ENCODE peak calls at places on chromosomes 1 and 21, in seven cellular contexts. One of them, this sample, is unnamed.

GRCh38 chr1:163083690-163084089 is 14.5 kb downstream of the RGS4 start:
- DNase-seq in breast epithelium: no peak
- DNase-seq in heart left ventricle: no peak
- DNase-seq in lower leg skin: no peak
- DNase-seq in AG10803: peak
- DNase-seq in GM06990: no peak
- DNase-seq in brain microvascular endothelial cell: no peak
- DNase-seq in this sample: peak

GRCh38 chr1:182279724-182280506 is 111.7 kb downstream of the GLUL start:
- DNase-seq in breast epithelium: peak
- DNase-seq in heart left ventricle: no peak
- DNase-seq in lower leg skin: peak
- DNase-seq in AG10803: peak
- DNase-seq in GM06990: no peak
- DNase-seq in brain microvascular endothelial cell: no peak
- DNase-seq in this sample: peak

GRCh38 chr21:39386194-39386593 is 37.3 kb upstream of the HMGN1 start:
- DNase-seq in breast epithelium: no peak
- DNase-seq in heart left ventricle: peak
- DNase-seq in lower leg skin: no peak
- DNase-seq in AG10803: no peak
- DNase-seq in GM06990: no peak
- DNase-seq in brain microvascular endothelial cell: no peak
- DNase-seq in this sample: peak

GRCh38 chr1:14498839-14499238 is 99.6 kb upstream of the KAZN start:
- DNase-seq in breast epithelium: no peak
- DNase-seq in heart left ventricle: no peak
- DNase-seq in lower leg skin: peak
- DNase-seq in AG10803: no peak
- DNase-seq in GM06990: no peak
- DNase-seq in brain microvascular endothelial cell: no peak
- DNase-seq in this sample: no peak

GRCh38 chr1:11156441-11156840 is 32.7 kb upstream of the ANGPTL7 start:
- DNase-seq in breast epithelium: no peak
- DNase-seq in heart left ventricle: no peak
- DNase-seq in lower leg skin: no peak
- DNase-seq in AG10803: no peak
- DNase-seq in GM06990: no peak
- DNase-seq in brain microvascular endothelial cell: no peak
- DNase-seq in this sample: no peak

GRCh38 chr21:45535341-45536081 is 6.7 kb downstream of the SLC19A1 start:
- DNase-seq in breast epithelium: no peak
- DNase-seq in heart left ventricle: peak
- DNase-seq in lower leg skin: peak
- DNase-seq in AG10803: no peak
- DNase-seq in GM06990: no peak
- DNase-seq in brain microvascular endothelial cell: no peak
- DNase-seq in this sample: no peak

GRCh38 chr1:15028117-15028516 is 125.4 kb upstream of the TMEM51 start:
- DNase-seq in breast epithelium: peak
- DNase-seq in heart left ventricle: no peak
- DNase-seq in lower leg skin: peak
- DNase-seq in AG10803: peak
- DNase-seq in GM06990: no peak
- DNase-seq in brain microvascular endothelial cell: peak
- DNase-seq in this sample: peak

GRCh38 chr1:81144240-81144639 is 656.5 kb upstream of the ADGRL2 start:
- DNase-seq in breast epithelium: no peak
- DNase-seq in heart left ventricle: no peak
- DNase-seq in lower leg skin: no peak
- DNase-seq in AG10803: peak
- DNase-seq in GM06990: no peak
- DNase-seq in brain microvascular endothelial cell: no peak
- DNase-seq in this sample: no peak

DNA sequence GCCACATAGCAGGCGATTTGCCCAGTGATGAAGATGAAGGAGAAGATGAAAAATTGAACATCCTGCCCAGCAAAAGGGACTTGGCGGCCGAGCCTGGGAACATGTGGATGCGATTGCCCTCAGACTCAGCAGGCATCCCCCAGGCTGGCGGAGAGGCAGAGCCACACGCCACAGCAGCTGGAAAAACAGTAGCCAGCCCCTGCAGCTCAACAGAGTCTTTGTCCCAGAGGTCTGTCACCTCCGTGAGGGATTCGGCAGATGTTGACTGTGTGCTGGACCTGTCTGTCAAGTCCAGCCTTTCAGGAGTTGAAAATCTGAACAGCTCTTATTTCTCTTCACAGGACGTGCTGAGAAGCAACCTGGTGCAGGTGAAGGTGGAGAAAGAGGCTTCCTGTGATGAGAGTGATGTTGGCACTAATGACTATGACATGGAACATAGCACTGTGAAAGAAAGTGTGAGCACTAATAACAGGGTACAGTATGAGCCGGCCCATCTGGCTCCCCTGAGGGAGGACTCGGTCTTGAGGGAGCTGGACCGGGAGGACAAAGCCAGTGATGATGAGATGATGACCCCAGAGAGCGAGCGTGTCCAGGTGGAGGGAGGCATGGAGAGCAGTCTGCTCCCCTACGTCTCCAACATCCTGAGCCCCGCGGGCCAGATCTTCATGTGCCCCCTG is 3.3 kb downstream of the ZBTB18 start:
- DNase-seq in breast epithelium: no peak
- DNase-seq in heart left ventricle: no peak
- DNase-seq in lower leg skin: peak
- DNase-seq in AG10803: no peak
- DNase-seq in GM06990: no peak
- DNase-seq in brain microvascular endothelial cell: no peak
- DNase-seq in this sample: no peak
- H3K4me3 ChIP-seq in breast epithelium: peak
- H3K4me3 ChIP-seq in heart left ventricle: no peak
- H3K4me3 ChIP-seq in lower leg skin: no peak
- H3K4me3 ChIP-seq in AG10803: no peak
- H3K4me3 ChIP-seq in GM06990: no peak
- H3K4me3 ChIP-seq in brain microvascular endothelial cell: no peak
- H3K4me3 ChIP-seq in this sample: no peak

DNA sequence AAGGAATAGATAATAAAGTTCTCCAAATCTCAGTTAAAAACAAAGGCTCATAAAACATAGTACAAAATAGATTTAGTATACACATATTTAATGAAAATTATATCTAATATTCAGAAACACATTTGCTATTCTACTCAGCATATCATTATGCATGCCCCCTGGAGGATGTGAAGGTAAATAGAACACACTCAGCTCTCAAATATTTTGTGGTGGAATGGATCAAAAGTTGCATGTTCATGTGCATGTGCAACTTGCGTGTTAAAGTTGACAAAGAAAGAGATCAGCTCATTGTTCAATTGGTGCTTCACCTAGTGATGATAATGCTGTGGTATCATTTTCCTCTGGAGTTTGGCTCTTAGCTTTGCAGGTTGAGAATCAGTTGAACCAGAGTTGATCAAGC is 4.9 kb upstream of the ZNF644 start:
- DNase-seq in breast epithelium: no peak
- DNase-seq in heart left ventricle: no peak
- DNase-seq in lower leg skin: no peak
- DNase-seq in AG10803: peak
- DNase-seq in GM06990: no peak
- DNase-seq in brain microvascular endothelial cell: peak
- DNase-seq in this sample: no peak
- TF ChIP-seq CTCF in breast epithelium: no peak
- TF ChIP-seq CTCF in heart left ventricle: peak
- TF ChIP-seq CTCF in lower leg skin: no peak
- TF ChIP-seq CTCF in AG10803: no peak
- TF ChIP-seq CTCF in GM06990: peak
- TF ChIP-seq CTCF in brain microvascular endothelial cell: peak
- TF ChIP-seq CTCF in this sample: peak

DNA sequence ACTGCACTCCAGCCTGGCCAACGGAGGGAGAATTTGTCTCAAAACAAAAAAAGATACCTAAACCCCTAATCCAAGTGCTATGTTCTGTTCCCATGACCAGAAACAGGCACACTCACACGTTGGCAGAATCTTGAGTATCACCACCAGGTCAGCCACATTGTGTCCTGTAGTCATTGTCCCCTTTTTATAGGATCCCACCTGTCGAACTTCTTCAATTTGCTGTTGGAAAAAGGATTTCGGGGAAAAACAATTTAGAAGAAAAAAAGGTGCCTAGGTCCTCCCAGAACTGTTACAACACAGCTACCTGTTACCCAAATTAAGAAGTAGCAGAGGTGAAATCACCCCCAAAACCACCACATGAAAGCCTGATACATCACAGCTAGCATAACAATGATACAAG is 3.4 kb downstream of the ILF2 start:
- DNase-seq in breast epithelium: no peak
- DNase-seq in heart left ventricle: no peak
- DNase-seq in lower leg skin: no peak
- DNase-seq in AG10803: no peak
- DNase-seq in GM06990: no peak
- DNase-seq in brain microvascular endothelial cell: no peak
- DNase-seq in this sample: no peak
- H3K4me3 ChIP-seq in breast epithelium: no peak
- H3K4me3 ChIP-seq in heart left ventricle: no peak
- H3K4me3 ChIP-seq in lower leg skin: no peak
- H3K4me3 ChIP-seq in AG10803: no peak
- H3K4me3 ChIP-seq in GM06990: no peak
- H3K4me3 ChIP-seq in brain microvascular endothelial cell: no peak
- H3K4me3 ChIP-seq in this sample: no peak

DNA sequence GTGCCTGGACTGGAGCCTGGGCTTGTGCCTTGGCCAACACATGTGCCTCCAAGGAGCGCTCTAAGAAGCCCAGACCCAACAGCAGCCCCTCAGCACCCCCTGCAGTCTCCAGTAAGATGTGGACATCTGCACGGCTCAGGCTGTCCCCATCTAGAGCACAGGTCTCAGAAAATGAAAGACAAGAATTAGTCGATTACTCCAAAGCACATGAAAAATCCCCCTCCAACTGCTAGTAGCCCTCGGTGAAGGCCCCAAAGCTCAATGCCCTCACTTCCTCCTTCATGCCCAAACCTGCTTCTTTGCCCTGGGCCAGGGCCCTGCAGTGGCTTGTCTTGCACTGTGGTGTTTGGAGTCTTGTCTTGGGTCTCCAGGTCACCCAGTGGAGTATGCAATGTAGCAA is 21.9 kb upstream of the ERO1B start:
- DNase-seq in breast epithelium: no peak
- DNase-seq in heart left ventricle: no peak
- DNase-seq in lower leg skin: peak
- DNase-seq in AG10803: no peak
- DNase-seq in GM06990: peak
- DNase-seq in brain microvascular endothelial cell: no peak
- DNase-seq in this sample: no peak
- TF ChIP-seq CTCF in breast epithelium: no peak
- TF ChIP-seq CTCF in heart left ventricle: no peak
- TF ChIP-seq CTCF in lower leg skin: no peak
- TF ChIP-seq CTCF in AG10803: no peak
- TF ChIP-seq CTCF in GM06990: peak
- TF ChIP-seq CTCF in brain microvascular endothelial cell: no peak
- TF ChIP-seq CTCF in this sample: no peak

GRCh38 chr1:12615166-12615915 is 2.7 kb downstream of the DHRS3 start:
- DNase-seq in breast epithelium: no peak
- DNase-seq in heart left ventricle: no peak
- DNase-seq in lower leg skin: no peak
- DNase-seq in AG10803: peak
- DNase-seq in GM06990: no peak
- DNase-seq in brain microvascular endothelial cell: no peak
- DNase-seq in this sample: peak
- H3K4me3 ChIP-seq in breast epithelium: peak
- H3K4me3 ChIP-seq in heart left ventricle: peak
- H3K4me3 ChIP-seq in lower leg skin: peak
- H3K4me3 ChIP-seq in AG10803: peak
- H3K4me3 ChIP-seq in GM06990: no peak
- H3K4me3 ChIP-seq in brain microvascular endothelial cell: peak
- H3K4me3 ChIP-seq in this sample: peak

GRCh38 chr1:101136739-101137138 is 100.1 kb upstream of the S1PR1 start:
- DNase-seq in breast epithelium: no peak
- DNase-seq in heart left ventricle: no peak
- DNase-seq in lower leg skin: no peak
- DNase-seq in AG10803: peak
- DNase-seq in GM06990: peak
- DNase-seq in brain microvascular endothelial cell: peak
- DNase-seq in this sample: no peak
- TF ChIP-seq CTCF in breast epithelium: no peak
- TF ChIP-seq CTCF in heart left ventricle: peak
- TF ChIP-seq CTCF in lower leg skin: no peak
- TF ChIP-seq CTCF in AG10803: peak
- TF ChIP-seq CTCF in GM06990: peak
- TF ChIP-seq CTCF in brain microvascular endothelial cell: peak
- TF ChIP-seq CTCF in this sample: no peak

DNA sequence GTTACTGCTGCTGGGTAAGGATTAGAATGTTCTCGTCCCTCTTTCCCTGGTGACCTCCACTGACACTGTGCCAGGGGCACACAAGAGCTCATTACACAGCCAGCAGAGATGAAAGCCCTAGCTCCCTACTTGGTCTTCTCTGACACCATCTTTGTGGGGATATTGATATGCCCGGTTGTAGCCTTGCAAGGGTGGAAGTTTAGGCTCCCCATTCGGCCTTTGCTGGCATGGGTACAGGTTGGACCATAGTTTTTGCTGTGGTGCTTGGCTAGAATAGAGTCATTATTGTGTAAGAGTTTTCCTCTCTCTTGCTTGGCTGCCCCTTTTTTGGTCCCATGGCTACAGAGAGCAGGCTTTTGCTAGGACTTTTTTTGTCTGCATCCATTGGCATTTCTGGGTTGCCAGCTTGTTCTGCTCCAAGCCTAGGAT is 12.3 kb downstream of the RAB4A start:
- DNase-seq in breast epithelium: no peak
- DNase-seq in heart left ventricle: no peak
- DNase-seq in lower leg skin: no peak
- DNase-seq in AG10803: no peak
- DNase-seq in GM06990: no peak
- DNase-seq in brain microvascular endothelial cell: no peak
- DNase-seq in this sample: no peak
- H3K4me3 ChIP-seq in breast epithelium: no peak
- H3K4me3 ChIP-seq in heart left ventricle: no peak
- H3K4me3 ChIP-seq in lower leg skin: no peak
- H3K4me3 ChIP-seq in AG10803: no peak
- H3K4me3 ChIP-seq in GM06990: no peak
- H3K4me3 ChIP-seq in brain microvascular endothelial cell: no peak
- H3K4me3 ChIP-seq in this sample: no peak

DNA sequence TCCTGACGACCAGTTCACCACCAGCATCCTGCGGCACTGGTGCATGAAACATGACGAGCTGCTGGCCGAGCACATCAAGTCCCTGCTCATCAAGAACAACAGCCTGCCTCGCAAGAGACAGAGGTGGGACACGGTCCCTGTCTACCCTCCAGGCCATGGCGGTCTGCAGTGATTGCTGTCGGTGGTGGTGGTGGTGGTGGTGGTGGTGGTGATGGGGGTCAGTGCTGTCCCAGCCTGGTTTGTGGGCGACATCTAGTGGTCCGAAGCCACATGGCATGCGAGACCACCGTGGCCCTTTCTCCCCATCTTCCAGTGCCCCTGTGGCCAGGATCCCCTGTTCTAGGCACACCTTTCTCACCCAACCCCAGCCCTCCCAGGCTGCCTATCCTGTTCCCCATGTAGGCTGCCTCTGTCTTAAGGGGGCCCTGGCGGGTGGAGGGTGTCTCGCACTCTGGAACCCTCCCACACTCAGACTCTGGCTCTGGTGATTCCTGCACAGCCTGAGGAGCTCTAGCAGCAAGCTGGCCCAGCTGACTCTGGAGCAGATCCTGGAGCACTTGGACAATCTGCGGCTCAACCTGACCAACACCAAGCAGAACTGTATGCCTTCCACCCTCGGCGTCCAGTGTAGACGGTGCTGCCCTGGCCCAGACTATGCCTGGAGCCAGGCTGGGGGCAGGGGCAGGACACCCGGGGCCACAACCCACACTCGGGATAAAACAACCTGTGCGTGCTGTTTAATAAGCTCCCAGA is 3.2 kb upstream of the SLC27A3 start:
- DNase-seq in breast epithelium: no peak
- DNase-seq in heart left ventricle: peak
- DNase-seq in lower leg skin: no peak
- DNase-seq in AG10803: no peak
- DNase-seq in GM06990: no peak
- DNase-seq in brain microvascular endothelial cell: no peak
- DNase-seq in this sample: no peak
- TF ChIP-seq CTCF in breast epithelium: peak
- TF ChIP-seq CTCF in heart left ventricle: peak
- TF ChIP-seq CTCF in lower leg skin: no peak
- TF ChIP-seq CTCF in AG10803: peak
- TF ChIP-seq CTCF in GM06990: peak
- TF ChIP-seq CTCF in brain microvascular endothelial cell: peak
- TF ChIP-seq CTCF in this sample: peak